ENCODE peak calls at places on chromosome 5, in nine cellular contexts. P, V, B, M, D, Z, F, I and H are unnamed samples.

GRCh38 chr5:164235176-164235914 is 729.9 kb downstream of the MAT2B start:
- DNase-seq in M (peak), V (no peak), D (no peak), B (no peak), F (no peak), Z (peak), P (no peak), I (no peak), H (peak)

GRCh38 chr5:137612576-137612975 is 113.5 kb upstream of the SPOCK1 start:
- DNase-seq in I (no peak), M (no peak), V (no peak), F (no peak), D (no peak), Z (no peak), P (no peak), B (peak), H (no peak)

GRCh38 chr5:8930021-8930420 is 615.9 kb downstream of the SEMA5A start:
- DNase-seq in V (no peak), I (no peak), D (no peak), B (no peak), Z (no peak), M (no peak), F (no peak), P (no peak), H (no peak)

GRCh38 chr5:141951341-141951781 is 6.6 kb downstream of the PCDH12 start:
- DNase-seq in Z (peak), M (no peak), I (no peak), V (no peak), D (no peak), B (peak), F (no peak), P (peak), H (no peak)

GRCh38 chr5:67474597-67475238 is 278.1 kb upstream of the CD180 start:
- DNase-seq in I (no peak), Z (no peak), M (no peak), P (no peak), B (no peak), D (no peak), F (no peak), V (no peak), H (no peak)

GRCh38 chr5:111774525-111774924 is 17.5 kb upstream of the NREP start:
- DNase-seq in V (peak), D (no peak), P (peak), B (no peak), M (peak), I (no peak), F (peak), Z (peak), H (peak)

GRCh38 chr5:144582046-144582445 is 411.4 kb downstream of the KCTD16 start:
- DNase-seq in B (no peak), P (no peak), D (no peak), M (no peak), Z (no peak), F (no peak), V (no peak), I (no peak), H (peak)

GRCh38 chr5:56977034-56977433 is 25.1 kb upstream of the MIER3 start:
- DNase-seq in F (no peak), B (no peak), P (no peak), I (no peak), V (no peak), M (no peak), Z (no peak), D (no peak), H (peak)

GRCh38 chr5:43663916-43664315 is 60.9 kb downstream of the NNT start:
- DNase-seq in V (no peak), F (peak), D (no peak), M (peak), I (no peak), P (no peak), B (no peak), Z (no peak), H (no peak)

GRCh38 chr5:169788168-169788567 is 151.1 kb downstream of the DOCK2 start:
- DNase-seq in Z (peak), P (no peak), I (no peak), D (no peak), M (peak), F (no peak), B (no peak), V (peak), H (peak)

GRCh38 chr5:168740821-168741213 is 161.6 kb upstream of the PANK3 start:
- DNase-seq in B (peak), I (no peak), V (no peak), D (no peak), M (no peak), P (no peak), F (no peak), Z (no peak), H (no peak)

GRCh38 chr5:61120534-61120933 is 41.7 kb downstream of the SMIM15 start:
- DNase-seq in Z (no peak), I (no peak), B (no peak), F (no peak), V (no peak), D (no peak), P (no peak), M (no peak), H (peak)

GRCh38 chr5:163758283-163758711 is 252.9 kb downstream of the MAT2B start:
- DNase-seq in M (peak), V (no peak), D (no peak), I (no peak), F (no peak), B (no peak), P (no peak), Z (no peak), H (no peak)

GRCh38 chr5:74766348-74766886 is 500 bp downstream of the GFM2 start:
- DNase-seq in F (peak), I (no peak), Z (peak), B (no peak), M (peak), D (no peak), P (no peak), V (peak), H (peak)

GRCh38 chr5:163383754-163384153 is 53.6 kb upstream of the CCNG1 start:
- DNase-seq in F (no peak), Z (no peak), I (no peak), V (no peak), P (no peak), M (no peak), B (no peak), D (no peak), H (no peak)

GRCh38 chr5:10610058-10610457 is 46.2 kb downstream of the ANKRD33B start:
- DNase-seq in B (peak), D (no peak), I (no peak), M (no peak), Z (no peak), P (no peak), F (no peak), V (no peak), H (no peak)

GRCh38 chr5:92337772-92338234 is 954.7 kb upstream of the ARRDC3 start:
- DNase-seq in D (no peak), I (no peak), B (no peak), F (peak), Z (peak), V (no peak), M (peak), P (no peak), H (peak)

GRCh38 chr5:173663810-173664526 is 47.5 kb upstream of the BOD1 start:
- DNase-seq in I (peak), M (no peak), P (peak), Z (peak), D (no peak), F (no peak), V (peak), B (peak), H (no peak)

GRCh38 chr5:31531543-31531887 is 378 bp downstream of the DROSHA start:
- DNase-seq in P (peak), B (no peak), M (peak), D (no peak), Z (peak), V (peak), I (peak), F (peak), H (peak)

GRCh38 chr5:82274343-82275266 is 3.5 kb downstream of the RPS23 start:
- DNase-seq in B (no peak), P (peak), Z (peak), D (peak), V (peak), F (no peak), I (peak), M (peak), H (no peak)

GRCh38 chr5:61177716-61178115 is 15.4 kb upstream of the SMIM15 start:
- DNase-seq in I (no peak), P (peak), V (no peak), B (no peak), Z (no peak), M (no peak), D (no peak), F (no peak), H (no peak)

GRCh38 chr5:149211566-149211965 is 60.1 kb upstream of the AFAP1L1 start:
- DNase-seq in I (no peak), V (no peak), Z (peak), D (no peak), B (no peak), M (peak), F (peak), P (no peak), H (no peak)

GRCh38 chr5:34957857-34958690 is 28.7 kb downstream of the DNAJC21 start:
- DNase-seq in I (no peak), Z (peak), M (peak), B (no peak), F (peak), P (peak), D (no peak), V (peak), H (peak)
- TF ChIP-seq CTCF in I (peak), Z (peak), M (peak), B (no peak), F (peak), P (peak), D (no peak), V (no peak), H (peak)

GRCh38 chr5:95957804-95958203 is 3.8 kb downstream of the ELL2 start:
- DNase-seq in B (no peak), Z (no peak), I (no peak), F (no peak), P (peak), V (no peak), M (no peak), D (no peak), H (no peak)

GRCh38 chr5:95956900-95957293 is 4.8 kb downstream of the ELL2 start:
- DNase-seq in V (no peak), P (no peak), Z (no peak), D (no peak), F (no peak), B (no peak), I (no peak), M (no peak), H (no peak)

GRCh38 chr5:95959964-95960801 is 1.5 kb downstream of the ELL2 start:
- DNase-seq in F (peak), I (no peak), V (no peak), P (peak), D (no peak), M (peak), B (peak), Z (peak), H (no peak)

GRCh38 chr5:95959051-95959963 is 2.3 kb downstream of the ELL2 start:
- DNase-seq in V (no peak), I (no peak), D (no peak), F (peak), B (no peak), M (peak), P (peak), Z (no peak), H (no peak)

DNA sequence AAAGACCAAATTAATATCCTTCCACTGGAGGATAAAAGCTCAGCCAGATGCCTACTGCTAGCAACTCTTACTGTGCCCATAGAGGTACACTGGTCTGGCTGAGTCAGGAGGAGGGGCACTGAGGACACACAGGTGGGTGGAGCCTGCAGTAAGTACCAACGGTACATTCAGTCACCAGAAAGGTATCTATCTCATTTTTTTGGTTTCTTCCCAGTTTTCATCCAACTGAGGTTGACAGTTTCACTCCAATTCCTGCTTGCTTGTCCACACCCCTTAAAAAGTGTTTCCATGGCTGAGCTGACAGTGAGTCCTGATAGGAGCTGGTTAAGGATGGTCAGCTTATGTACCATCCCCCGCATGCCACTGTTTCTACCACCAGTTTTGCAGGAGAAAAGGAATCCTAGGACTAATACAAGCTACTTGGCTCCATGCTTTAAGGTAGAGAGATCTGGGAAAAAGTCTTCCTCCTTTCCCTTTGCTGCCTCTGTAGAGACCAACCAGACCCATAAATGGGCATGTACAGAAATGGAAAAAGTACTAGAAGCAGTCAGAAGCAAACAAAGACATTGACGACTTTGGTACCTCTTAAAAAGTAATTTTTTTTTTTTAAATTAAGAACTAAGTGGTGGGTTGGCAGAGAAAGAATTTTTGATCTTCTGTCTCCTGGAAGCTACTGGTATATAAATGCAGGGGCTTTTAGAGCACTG is 3.2 kb downstream of the ELL2 start:
- DNase-seq in M (peak), D (no peak), V (no peak), B (no peak), F (peak), P (peak), I (no peak), Z (peak), H (peak)
- H3K4me3 ChIP-seq in M (peak), D (no peak), V (peak), B (no peak), F (peak), P (peak), I (no peak), Z (peak), H (peak)

DNA sequence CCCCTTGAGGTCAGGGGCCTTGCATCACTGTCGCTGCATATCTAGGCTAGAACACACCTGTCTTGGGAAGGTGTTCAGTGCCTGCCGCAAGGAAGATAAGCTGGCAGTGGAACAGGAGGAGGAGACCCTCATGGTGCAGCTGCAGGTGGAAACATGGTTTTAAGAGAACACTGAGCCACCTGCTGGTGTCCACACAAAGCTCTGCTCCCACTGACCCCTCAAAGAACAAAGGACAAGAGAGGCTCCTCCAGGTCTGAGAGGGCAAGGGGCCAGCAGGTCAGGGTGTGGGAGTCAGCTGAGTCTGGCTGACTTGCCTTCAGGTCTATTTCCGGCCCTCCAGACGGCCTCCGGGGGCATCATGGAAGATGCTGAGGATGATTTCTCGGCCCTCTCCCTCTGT is 210.1 kb upstream of the TBCA start:
- DNase-seq in M (no peak), I (no peak), D (no peak), F (no peak), V (no peak), Z (no peak), P (no peak), B (no peak), H (no peak)
- TF ChIP-seq CTCF in M (no peak), I (no peak), D (no peak), F (no peak), V (no peak), Z (no peak), P (no peak), B (no peak), H (no peak)

GRCh38 chr5:115844321-115844817 is 2.6 kb downstream of the AP3S1 start:
- DNase-seq in B (no peak), M (no peak), V (no peak), D (no peak), F (no peak), Z (no peak), P (no peak), I (no peak), H (no peak)
- H3K4me3 ChIP-seq in B (no peak), M (no peak), V (peak), D (no peak), F (no peak), Z (no peak), P (no peak), I (no peak), H (no peak)

GRCh38 chr5:102916114-102916513 is 161.0 kb downstream of the PAM start:
- DNase-seq in B (no peak), V (no peak), I (no peak), M (peak), P (no peak), F (no peak), Z (no peak), D (no peak), H (peak)
- TF ChIP-seq CTCF in B (no peak), V (no peak), I (no peak), M (no peak), P (no peak), F (no peak), Z (no peak), D (no peak), H (no peak)